ENCODE peak calls at places on chromosome 15, in four cellular contexts. U is neuronal stem cell, K is mesenchymal stem cell, E is H1. P is an unnamed sample.

GRCh38 chr15:63587527-63587926 is 9.7 kb upstream of the FBXL22 start:
- DNase-seq in U (no peak), K (peak; percentile 80), E (no peak), P (no peak)

GRCh38 chr15:101242160-101242998 is 9.5 kb downstream of the CHSY1 start:
- DNase-seq in U (no peak), K (peak; percentile 56), E (no peak), P (no peak)

GRCh38 chr15:66515901-66516322 is 10.8 kb downstream of the ZWILCH start:
- DNase-seq in U (no peak), K (no peak), E (no peak), P (no peak)

GRCh38 chr15:66253643-66254363 is at the start of gene MEGF11:
- DNase-seq in U (no peak), K (peak; percentile 33), E (no peak), P (peak; percentile 28)

GRCh38 chr15:67135494-67135893 is 70.1 kb downstream of the SMAD3 start:
- DNase-seq in U (no peak), K (peak; percentile 80), E (no peak), P (no peak)

GRCh38 chr15:34514251-34514760 is 69.1 kb downstream of the GOLGA8B start:
- DNase-seq in U (no peak), K (peak; percentile 30), E (no peak), P (peak; percentile 7)

GRCh38 chr15:66644815-66645345 is 57.2 kb upstream of the SMAD6 start:
- DNase-seq in U (no peak), K (peak; percentile 70), E (no peak), P (no peak)

GRCh38 chr15:58492661-58493397 is 61.0 kb downstream of the LIPC start:
- DNase-seq in U (no peak), K (no peak), E (no peak), P (no peak)

GRCh38 chr15:58865420-58865880 is 68.0 kb downstream of the SLTM start:
- DNase-seq in U (no peak), K (no peak), E (peak; percentile 13), P (no peak)

GRCh38 chr15:44801368-44801767 is 65.0 kb downstream of the TRIM69 start:
- DNase-seq in U (no peak), K (no peak), E (no peak), P (no peak)

GRCh38 chr15:49169880-49170597 is at the start of gene GALK2:
- DNase-seq in U (peak; percentile 64), K (peak; percentile 90), E (peak; percentile 88), P (peak; percentile 93)

GRCh38 chr15:88637841-88638625 is 783 bp upstream of the ISG20 start:
- DNase-seq in U (no peak), K (no peak), E (no peak), P (no peak)
- H2BK12ac ChIP-seq in U (no peak overlapping the region), K (peak overlapping the region; percentile 78), E (peak overlapping the region; percentile 29), P (peak overlapping the region; percentile 57)

GRCh38 chr15:74037171-74038117 is 42.9 kb downstream of the PML start:
- DNase-seq in U (no peak), K (no peak), E (no peak), P (no peak)
- H3K36me3 ChIP-seq in U (peaks cover 10% of the 10 kb centered on the region), K (peaks cover 70% of the 10 kb centered on the region), E (no peaks in the 10 kb centered on the region), P (peaks cover 16% of the 10 kb centered on the region)

GRCh38 chr15:69081310-69082004 is 67.0 kb downstream of the NOX5 start:
- DNase-seq in U (no peak), K (peak; percentile 33), E (no peak), P (peak; percentile 50)

GRCh38 chr15:69080203-69080957 is 65.9 kb downstream of the NOX5 start:
- DNase-seq in U (no peak), K (no peak), E (no peak), P (peak; percentile 49)

GRCh38 chr15:69080958-69081248 is 66.4 kb downstream of the NOX5 start:
- DNase-seq in U (no peak), K (no peak), E (no peak), P (no peak)

GRCh38 chr15:69082556-69082955 is 68.1 kb downstream of the NOX5 start:
- DNase-seq in U (no peak), K (no peak), E (no peak), P (no peak)

GRCh38 chr15:69082041-69082502 is 67.6 kb downstream of the NOX5 start:
- DNase-seq in U (no peak), K (peak; percentile 64), E (no peak), P (peak; percentile 76)
- H2BK12ac ChIP-seq in U (no peak overlapping the region), K (no peak overlapping the region), E (peak overlapping the region; percentile 52), P (no peak overlapping the region)

GRCh38 chr15:77476999-77477398 is 56.3 kb downstream of the HMG20A start:
- DNase-seq in U (no peak), K (no peak), E (no peak), P (no peak)
- H3K36me3 ChIP-seq in U (peaks cover 8% of the 10 kb centered on the region), K (peaks cover 63% of the 10 kb centered on the region), E (peaks cover 25% of the 10 kb centered on the region), P (peaks cover 8% of the 10 kb centered on the region)

GRCh38 chr15:92643849-92644815 is 11.4 kb downstream of the FAM174B start:
- DNase-seq in U (no peak), K (no peak), E (no peak), P (peak; percentile 77)

GRCh38 chr15:92646216-92646615 is 9.4 kb downstream of the FAM174B start:
- DNase-seq in U (no peak), K (no peak), E (no peak), P (no peak)

GRCh38 chr15:92645051-92645631 is 10.4 kb downstream of the FAM174B start:
- DNase-seq in U (no peak), K (no peak), E (no peak), P (peak; percentile 89)

GRCh38 chr15:92647467-92648163 is 8.0 kb downstream of the FAM174B start:
- DNase-seq in U (no peak), K (no peak), E (peak; percentile 46), P (no peak)

DNA sequence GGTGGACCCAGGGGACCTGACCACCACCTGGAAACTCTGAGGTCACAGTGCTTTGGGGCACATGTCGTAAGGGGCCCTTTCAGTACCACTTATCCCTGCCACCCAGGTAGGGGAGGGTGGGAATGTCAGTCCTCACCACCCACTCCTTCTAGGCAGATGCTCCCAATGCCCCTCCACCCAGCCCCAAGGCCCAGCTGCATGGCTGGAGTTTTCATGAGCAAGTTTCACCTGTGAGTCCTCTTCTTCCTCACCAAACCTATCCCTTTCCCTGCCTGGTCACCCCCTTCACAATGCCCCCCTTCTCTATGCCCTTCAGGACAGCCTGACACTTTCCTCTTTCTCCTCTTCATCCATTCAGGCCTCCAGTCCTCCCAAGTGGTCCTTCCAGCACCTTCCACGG is 9.8 kb downstream of the FAM174B start:
- DNase-seq in U (no peak), K (no peak), E (no peak), P (no peak)
- H2BK12ac ChIP-seq in U (no peak overlapping the region), K (no peak overlapping the region), E (peak overlapping the region; percentile 99), P (no peak overlapping the region)

DNA sequence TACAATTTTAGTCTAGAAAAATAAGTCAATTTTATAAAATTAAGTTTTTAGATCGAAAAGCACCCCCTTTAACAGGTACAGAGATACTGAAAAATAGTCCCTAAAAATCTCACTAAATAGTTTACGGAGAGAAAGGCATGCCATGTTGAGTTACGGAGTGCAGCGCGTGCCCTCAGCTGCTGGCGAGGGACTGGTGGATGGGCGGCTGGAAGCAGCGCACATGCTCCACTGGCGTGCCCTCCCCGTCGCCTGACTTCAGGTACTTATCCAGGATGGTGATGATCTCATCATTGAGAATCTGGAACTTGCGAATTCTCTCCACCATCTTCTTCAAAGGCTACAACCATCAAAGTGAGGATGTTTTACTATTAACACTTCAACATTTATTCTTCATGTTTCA is 31.4 kb downstream of the NIPA2 start:
- DNase-seq in U (no peak), K (no peak), E (no peak), P (no peak)
- H3K36me3 ChIP-seq in U (peaks cover 39% of the 10 kb centered on the region), K (peaks cover 96% of the 10 kb centered on the region), E (peaks cover 38% of the 10 kb centered on the region), P (peaks cover 44% of the 10 kb centered on the region)

GRCh38 chr15:71295242-71296031 is 180.2 kb downstream of the THSD4 start:
- DNase-seq in U (no peak), K (peak; percentile 96), E (peak; percentile 7), P (peak; percentile 99)
- H2BK12ac ChIP-seq in U (no peak overlapping the region), K (peak overlapping the region; percentile 80), E (no peak overlapping the region), P (no peak overlapping the region)

GRCh38 chr15:92506506-92506905 is 112.8 kb downstream of the ST8SIA2 start:
- DNase-seq in U (no peak), K (no peak), E (no peak), P (no peak)
- H3K36me3 ChIP-seq in U (no peaks in the 10 kb centered on the region), K (no peaks in the 10 kb centered on the region), E (no peaks in the 10 kb centered on the region), P (no peaks in the 10 kb centered on the region)

GRCh38 chr15:60661075-60661645 is 182.2 kb upstream of the ICE2 start:
- DNase-seq in U (no peak), K (no peak), E (no peak), P (peak; percentile 12)
- H2BK12ac ChIP-seq in U (no peak overlapping the region), K (no peak overlapping the region), E (no peak overlapping the region), P (no peak overlapping the region)

P was measured in trophoblast cell.